ENCODE peak calls at places on chromosomes 7 and 10, in ten cellular contexts. One of them, this sample, is unnamed.

GRCh38 chr7:140506788-140507464 is 27.6 kb upstream of the MKRN1 start:
- DNase-seq in EL: peak
- DNase-seq in endothelial cell: no peak
- DNase-seq in thoracic aorta: no peak
- DNase-seq in RCC 7860: no peak
- DNase-seq in effector CD4-positive, alpha-beta T cell: no peak
- DNase-seq in stimulated activated CD8-positive, alpha-beta memory T cell treated with anti-CD3 and anti-CD28 coated beads, Interleukin-12 subunit alpha, Interleukin-12 subunit beta, amount 100 ng/mL, for 4 hours: no peak
- DNase-seq in Peyer's patch: no peak
- DNase-seq in astrocyte of the hippocampus: peak
- DNase-seq in activated T-cell treated with anti-CD3 and anti-CD28 coated beads, Interleukin-2, amount 50 U/mL, for 24 hours: no peak
- DNase-seq in this sample: peak

GRCh38 chr7:134645935-134646334 is 718 bp upstream of the BPGM start:
- DNase-seq in astrocyte of the hippocampus: peak
- DNase-seq in thoracic aorta: no peak
- DNase-seq in RCC 7860: peak
- DNase-seq in endothelial cell: no peak
- DNase-seq in Peyer's patch: no peak
- DNase-seq in EL: peak
- DNase-seq in stimulated activated CD8-positive, alpha-beta memory T cell treated with anti-CD3 and anti-CD28 coated beads, Interleukin-12 subunit alpha, Interleukin-12 subunit beta, amount 100 ng/mL, for 4 hours: no peak
- DNase-seq in activated T-cell treated with anti-CD3 and anti-CD28 coated beads, Interleukin-2, amount 50 U/mL, for 24 hours: no peak
- DNase-seq in effector CD4-positive, alpha-beta T cell: peak
- DNase-seq in this sample: peak

GRCh38 chr7:55775051-55775420 is 87.5 kb downstream of the SEPTIN14 start:
- DNase-seq in RCC 7860: no peak
- DNase-seq in stimulated activated CD8-positive, alpha-beta memory T cell treated with anti-CD3 and anti-CD28 coated beads, Interleukin-12 subunit alpha, Interleukin-12 subunit beta, amount 100 ng/mL, for 4 hours: no peak
- DNase-seq in endothelial cell: no peak
- DNase-seq in effector CD4-positive, alpha-beta T cell: no peak
- DNase-seq in EL: no peak
- DNase-seq in astrocyte of the hippocampus: no peak
- DNase-seq in activated T-cell treated with anti-CD3 and anti-CD28 coated beads, Interleukin-2, amount 50 U/mL, for 24 hours: no peak
- DNase-seq in thoracic aorta: no peak
- DNase-seq in Peyer's patch: no peak
- DNase-seq in this sample: no peak

GRCh38 chr7:41777894-41778596 is 75.2 kb upstream of the INHBA start:
- DNase-seq in EL: peak
- DNase-seq in activated T-cell treated with anti-CD3 and anti-CD28 coated beads, Interleukin-2, amount 50 U/mL, for 24 hours: no peak
- DNase-seq in effector CD4-positive, alpha-beta T cell: no peak
- DNase-seq in stimulated activated CD8-positive, alpha-beta memory T cell treated with anti-CD3 and anti-CD28 coated beads, Interleukin-12 subunit alpha, Interleukin-12 subunit beta, amount 100 ng/mL, for 4 hours: no peak
- DNase-seq in Peyer's patch: no peak
- DNase-seq in RCC 7860: no peak
- DNase-seq in endothelial cell: no peak
- DNase-seq in astrocyte of the hippocampus: no peak
- DNase-seq in thoracic aorta: no peak
- DNase-seq in this sample: peak

GRCh38 chr10:51965451-51965850 is 266.1 kb upstream of the CSTF2T start:
- DNase-seq in endothelial cell: no peak
- DNase-seq in astrocyte of the hippocampus: no peak
- DNase-seq in Peyer's patch: no peak
- DNase-seq in EL: no peak
- DNase-seq in stimulated activated CD8-positive, alpha-beta memory T cell treated with anti-CD3 and anti-CD28 coated beads, Interleukin-12 subunit alpha, Interleukin-12 subunit beta, amount 100 ng/mL, for 4 hours: no peak
- DNase-seq in activated T-cell treated with anti-CD3 and anti-CD28 coated beads, Interleukin-2, amount 50 U/mL, for 24 hours: no peak
- DNase-seq in thoracic aorta: no peak
- DNase-seq in RCC 7860: no peak
- DNase-seq in effector CD4-positive, alpha-beta T cell: no peak
- DNase-seq in this sample: no peak

GRCh38 chr7:54888067-54888735 is 129.2 kb upstream of the SEC61G start:
- DNase-seq in stimulated activated CD8-positive, alpha-beta memory T cell treated with anti-CD3 and anti-CD28 coated beads, Interleukin-12 subunit alpha, Interleukin-12 subunit beta, amount 100 ng/mL, for 4 hours: no peak
- DNase-seq in EL: peak
- DNase-seq in Peyer's patch: no peak
- DNase-seq in endothelial cell: peak
- DNase-seq in activated T-cell treated with anti-CD3 and anti-CD28 coated beads, Interleukin-2, amount 50 U/mL, for 24 hours: no peak
- DNase-seq in astrocyte of the hippocampus: peak
- DNase-seq in thoracic aorta: no peak
- DNase-seq in RCC 7860: no peak
- DNase-seq in effector CD4-positive, alpha-beta T cell: no peak
- DNase-seq in this sample: peak

GRCh38 chr7:539731-540411 is 20.2 kb upstream of the PDGFA start:
- DNase-seq in Peyer's patch: peak
- DNase-seq in endothelial cell: no peak
- DNase-seq in RCC 7860: peak
- DNase-seq in astrocyte of the hippocampus: peak
- DNase-seq in activated T-cell treated with anti-CD3 and anti-CD28 coated beads, Interleukin-2, amount 50 U/mL, for 24 hours: no peak
- DNase-seq in EL: peak
- DNase-seq in thoracic aorta: no peak
- DNase-seq in effector CD4-positive, alpha-beta T cell: no peak
- DNase-seq in stimulated activated CD8-positive, alpha-beta memory T cell treated with anti-CD3 and anti-CD28 coated beads, Interleukin-12 subunit alpha, Interleukin-12 subunit beta, amount 100 ng/mL, for 4 hours: no peak
- DNase-seq in this sample: peak

GRCh38 chr10:67088035-67088434 is 162.2 kb downstream of the LRRTM3 start:
- DNase-seq in stimulated activated CD8-positive, alpha-beta memory T cell treated with anti-CD3 and anti-CD28 coated beads, Interleukin-12 subunit alpha, Interleukin-12 subunit beta, amount 100 ng/mL, for 4 hours: no peak
- DNase-seq in Peyer's patch: no peak
- DNase-seq in effector CD4-positive, alpha-beta T cell: no peak
- DNase-seq in activated T-cell treated with anti-CD3 and anti-CD28 coated beads, Interleukin-2, amount 50 U/mL, for 24 hours: no peak
- DNase-seq in thoracic aorta: no peak
- DNase-seq in RCC 7860: no peak
- DNase-seq in astrocyte of the hippocampus: peak
- DNase-seq in EL: no peak
- DNase-seq in endothelial cell: no peak
- DNase-seq in this sample: no peak

This sample was measured in myocyte.